ENCODE peak calls at places on chromosomes 13 and 19, in nine cellular contexts. L is brain pericyte; C is memory B cell; Q is EL; B is colonic mucosa; V is NCI-H345; U is NCI-H2171; Z is activated CD4-positive, alpha-beta T cell treated with anti-CD3 and anti-CD28 coated beads, Interleukin-2, amount 50 U/mL, for 1 hour; F is NCI-H146. Y is an unnamed sample.

GRCh38 chr13:42740753-42741152 is 40.6 kb upstream of the FAM216B start:
- DNase-seq in F (no peak), C (no peak), V (peak; percentile 7), Q (no peak), U (peak; percentile 6), Z (no peak), L (no peak), B (peak; percentile 45), Y (no peak)

GRCh38 chr19:20858861-20859260 is 64.2 kb upstream of the ZNF85 start:
- DNase-seq in Q (no peak), B (no peak), U (no peak), V (no peak), F (no peak), Z (no peak), L (no peak), C (no peak), Y (no peak)

GRCh38 chr19:17488593-17489391 is 18.5 kb downstream of the SLC27A1 start:
- DNase-seq in U (no peak), Q (no peak), Z (peak; percentile 71), V (peak; percentile 5), C (peak; percentile 51), L (no peak), F (peak; percentile 96), B (peak; percentile 94), Y (peak; percentile 65)

GRCh38 chr13:33349996-33350826 is 64.7 kb upstream of the STARD13 start:
- DNase-seq in F (no peak), C (no peak), V (no peak), Z (no peak), B (peak; percentile 71), U (no peak), Q (peak; percentile 56), L (no peak), Y (no peak)

GRCh38 chr19:4619668-4620294 is 19.5 kb upstream of the TNFAIP8L1 start:
- DNase-seq in U (no peak), Z (no peak), V (no peak), Q (no peak), F (no peak), B (no peak), C (no peak), L (no peak), Y (no peak)

GRCh38 chr19:14166448-14166847 is 30.1 kb upstream of the ASF1B start:
- DNase-seq in L (no peak), Z (no peak), C (no peak), V (no peak), Q (no peak), U (no peak), F (no peak), B (no peak), Y (no peak)

GRCh38 chr19:45500918-45501729 is 2.9 kb downstream of the PPM1N start:
- DNase-seq in V (no peak), Z (no peak), B (no peak), L (no peak), C (no peak), Q (no peak), U (no peak), F (no peak), Y (no peak)

GRCh38 chr13:43665388-43665787 is 121.4 kb downstream of the ENOX1 start:
- DNase-seq in U (no peak), F (no peak), V (no peak), C (no peak), Z (no peak), L (no peak), B (no peak), Q (no peak), Y (no peak)

GRCh38 chr19:41958367-41959055 is 610 bp downstream of the RABAC1 start:
- DNase-seq in L (peak; percentile 36), F (peak; percentile 86), V (peak; percentile 76), C (peak; percentile 73), Q (peak; percentile 78), B (peak; percentile 97), U (peak; percentile 44), Z (peak; percentile 82), Y (peak; percentile 68)

GRCh38 chr13:29923554-29924481 is 73.4 kb upstream of the UBL3 start:
- DNase-seq in F (peak; percentile 29), C (peak; percentile 58), Z (peak; percentile 40), L (peak; percentile 84), Q (peak; percentile 96), U (no peak), B (peak; percentile 93), V (peak; percentile 70), Y (peak; percentile 8)

GRCh38 chr19:42143341-42144234 is 11.3 kb upstream of the POU2F2 start:
- DNase-seq in Z (no peak), C (no peak), F (peak; percentile 24), V (no peak), U (no peak), L (no peak), B (no peak), Q (no peak), Y (no peak)

GRCh38 chr19:41225238-41226052 is 6.4 kb downstream of the AXL start:
- DNase-seq in L (peak; percentile 60), B (peak; percentile 47), Q (peak; percentile 99), F (no peak), Z (peak; percentile 20), C (no peak), U (no peak), V (no peak), Y (no peak)

GRCh38 chr19:16066611-16067104 is 9.6 kb upstream of the TPM4 start:
- DNase-seq in B (peak; percentile 81), C (no peak), L (no peak), Z (peak; percentile 43), Q (peak; percentile 62), U (no peak), V (no peak), F (no peak), Y (no peak)

GRCh38 chr13:22252281-22252830 is 581.5 kb downstream of the FGF9 start:
- DNase-seq in Z (no peak), B (no peak), L (no peak), F (no peak), U (no peak), C (no peak), Q (no peak), V (no peak), Y (no peak)

GRCh38 chr13:110617326-110618072 is 2.2 kb downstream of the NAXD start:
- DNase-seq in U (no peak), V (no peak), L (peak; percentile 83), B (peak; percentile 53), Q (peak; percentile 40), C (no peak), Z (no peak), F (no peak), Y (no peak)

GRCh38 chr13:98977568-98978270 is at the start of gene DOCK9:
- DNase-seq in V (peak; percentile 22), B (peak; percentile 69), C (no peak), F (peak; percentile 86), L (peak; percentile 36), U (no peak), Z (no peak), Q (peak; percentile 73), Y (no peak)

Y was measured in stimulated activated naive B cell treated with anti-CD40 and anti-IgM and Interleukin-4, amounts not matched to agents 10 μg/mL and 1 μg/mL and 100 μg/mL, for 72 hours.